ENCODE peak calls at places on chromosomes 5 and 9, in nine cellular contexts. One of them, this sample, is unnamed.

GRCh38 chr9:72585737-72586136 is 64.3 kb downstream of the TMC1 start:
- DNase-seq in fibroblast of lung: peak; percentile 25
- DNase-seq in heart left ventricle: no peak
- DNase-seq in mesendoderm: no peak
- DNase-seq in colonic mucosa: no peak
- DNase-seq in Karpas-422: no peak
- DNase-seq in AG04450: peak; percentile 79
- DNase-seq in body of pancreas: peak; percentile 86
- DNase-seq in transverse colon: no peak
- DNase-seq in this sample: no peak

GRCh38 chr5:20229286-20230005 is 241.4 kb upstream of the CDH18 start:
- DNase-seq in fibroblast of lung: no peak
- DNase-seq in heart left ventricle: no peak
- DNase-seq in mesendoderm: no peak
- DNase-seq in colonic mucosa: no peak
- DNase-seq in Karpas-422: no peak
- DNase-seq in AG04450: no peak
- DNase-seq in body of pancreas: no peak
- DNase-seq in transverse colon: no peak
- DNase-seq in this sample: no peak

GRCh38 chr5:137096149-137097103 is 402.7 kb downstream of the SPOCK1 start:
- DNase-seq in fibroblast of lung: peak; percentile 85
- DNase-seq in heart left ventricle: no peak
- DNase-seq in mesendoderm: no peak
- DNase-seq in colonic mucosa: no peak
- DNase-seq in Karpas-422: no peak
- DNase-seq in AG04450: no peak
- DNase-seq in body of pancreas: no peak
- DNase-seq in transverse colon: no peak
- DNase-seq in this sample: peak; percentile 33

GRCh38 chr9:78714591-78714990 is 417.7 kb downstream of the PSAT1 start:
- DNase-seq in fibroblast of lung: peak; percentile 67
- DNase-seq in heart left ventricle: no peak
- DNase-seq in mesendoderm: no peak
- DNase-seq in colonic mucosa: no peak
- DNase-seq in Karpas-422: no peak
- DNase-seq in AG04450: no peak
- DNase-seq in body of pancreas: no peak
- DNase-seq in transverse colon: no peak
- DNase-seq in this sample: no peak

GRCh38 chr5:156934450-156935211 is 28.4 kb downstream of the TIMD4 start:
- DNase-seq in fibroblast of lung: no peak
- DNase-seq in heart left ventricle: no peak
- DNase-seq in mesendoderm: peak; percentile 46
- DNase-seq in colonic mucosa: no peak
- DNase-seq in Karpas-422: peak; percentile 63
- DNase-seq in AG04450: no peak
- DNase-seq in body of pancreas: no peak
- DNase-seq in transverse colon: peak; percentile 37
- DNase-seq in this sample: no peak

GRCh38 chr9:122076117-122076516 is 17.0 kb downstream of the TTLL11 start:
- DNase-seq in fibroblast of lung: no peak
- DNase-seq in heart left ventricle: peak; percentile 49
- DNase-seq in mesendoderm: no peak
- DNase-seq in colonic mucosa: no peak
- DNase-seq in Karpas-422: no peak
- DNase-seq in AG04450: no peak
- DNase-seq in body of pancreas: no peak
- DNase-seq in transverse colon: no peak
- DNase-seq in this sample: no peak

GRCh38 chr9:36991516-36992134 is 42.4 kb downstream of the PAX5 start:
- DNase-seq in fibroblast of lung: no peak
- DNase-seq in heart left ventricle: no peak
- DNase-seq in mesendoderm: peak; percentile 75
- DNase-seq in colonic mucosa: peak; percentile 24
- DNase-seq in Karpas-422: peak; percentile 86
- DNase-seq in AG04450: no peak
- DNase-seq in body of pancreas: no peak
- DNase-seq in transverse colon: no peak
- DNase-seq in this sample: no peak

GRCh38 chr5:64811050-64811640 is 42.4 kb downstream of the CWC27 start:
- DNase-seq in fibroblast of lung: peak; percentile 61
- DNase-seq in heart left ventricle: no peak
- DNase-seq in mesendoderm: peak; percentile 64
- DNase-seq in colonic mucosa: peak; percentile 18
- DNase-seq in Karpas-422: peak; percentile 72
- DNase-seq in AG04450: peak; percentile 27
- DNase-seq in body of pancreas: no peak
- DNase-seq in transverse colon: no peak
- DNase-seq in this sample: peak; percentile 6

GRCh38 chr9:70609542-70610286 is 195.3 kb upstream of the KLF9 start:
- DNase-seq in fibroblast of lung: peak; percentile 96
- DNase-seq in heart left ventricle: peak; percentile 71
- DNase-seq in mesendoderm: no peak
- DNase-seq in colonic mucosa: no peak
- DNase-seq in Karpas-422: no peak
- DNase-seq in AG04450: peak; percentile 88
- DNase-seq in body of pancreas: peak; percentile 43
- DNase-seq in transverse colon: peak; percentile 21
- DNase-seq in this sample: no peak

GRCh38 chr9:137435980-137436760 is 5.0 kb downstream of the ENTPD8 start:
- DNase-seq in fibroblast of lung: peak; percentile 81
- DNase-seq in heart left ventricle: peak; percentile 40
- DNase-seq in mesendoderm: no peak
- DNase-seq in colonic mucosa: peak; percentile 87
- DNase-seq in Karpas-422: no peak
- DNase-seq in AG04450: no peak
- DNase-seq in body of pancreas: peak; percentile 99
- DNase-seq in transverse colon: peak; percentile 86
- DNase-seq in this sample: no peak

GRCh38 chr9:93492327-93492726 is 38.9 kb upstream of the FAM120AOS start:
- DNase-seq in fibroblast of lung: no peak
- DNase-seq in heart left ventricle: no peak
- DNase-seq in mesendoderm: no peak
- DNase-seq in colonic mucosa: no peak
- DNase-seq in Karpas-422: no peak
- DNase-seq in AG04450: no peak
- DNase-seq in body of pancreas: no peak
- DNase-seq in transverse colon: no peak
- DNase-seq in this sample: no peak

GRCh38 chr5:23740029-23740428 is 232.6 kb downstream of the PRDM9 start:
- DNase-seq in fibroblast of lung: no peak
- DNase-seq in heart left ventricle: no peak
- DNase-seq in mesendoderm: no peak
- DNase-seq in colonic mucosa: no peak
- DNase-seq in Karpas-422: no peak
- DNase-seq in AG04450: no peak
- DNase-seq in body of pancreas: no peak
- DNase-seq in transverse colon: no peak
- DNase-seq in this sample: no peak

GRCh38 chr9:25936031-25936430 is 257.8 kb upstream of the TUSC1 start:
- DNase-seq in fibroblast of lung: no peak
- DNase-seq in heart left ventricle: no peak
- DNase-seq in mesendoderm: no peak
- DNase-seq in colonic mucosa: no peak
- DNase-seq in Karpas-422: no peak
- DNase-seq in AG04450: no peak
- DNase-seq in body of pancreas: no peak
- DNase-seq in transverse colon: no peak
- DNase-seq in this sample: no peak

GRCh38 chr9:133818444-133818843 is 80.3 kb upstream of the SARDH start:
- DNase-seq in fibroblast of lung: peak; percentile 39
- DNase-seq in heart left ventricle: no peak
- DNase-seq in mesendoderm: no peak
- DNase-seq in colonic mucosa: no peak
- DNase-seq in Karpas-422: no peak
- DNase-seq in AG04450: no peak
- DNase-seq in body of pancreas: peak; percentile 37
- DNase-seq in transverse colon: peak; percentile 29
- DNase-seq in this sample: no peak

DNA sequence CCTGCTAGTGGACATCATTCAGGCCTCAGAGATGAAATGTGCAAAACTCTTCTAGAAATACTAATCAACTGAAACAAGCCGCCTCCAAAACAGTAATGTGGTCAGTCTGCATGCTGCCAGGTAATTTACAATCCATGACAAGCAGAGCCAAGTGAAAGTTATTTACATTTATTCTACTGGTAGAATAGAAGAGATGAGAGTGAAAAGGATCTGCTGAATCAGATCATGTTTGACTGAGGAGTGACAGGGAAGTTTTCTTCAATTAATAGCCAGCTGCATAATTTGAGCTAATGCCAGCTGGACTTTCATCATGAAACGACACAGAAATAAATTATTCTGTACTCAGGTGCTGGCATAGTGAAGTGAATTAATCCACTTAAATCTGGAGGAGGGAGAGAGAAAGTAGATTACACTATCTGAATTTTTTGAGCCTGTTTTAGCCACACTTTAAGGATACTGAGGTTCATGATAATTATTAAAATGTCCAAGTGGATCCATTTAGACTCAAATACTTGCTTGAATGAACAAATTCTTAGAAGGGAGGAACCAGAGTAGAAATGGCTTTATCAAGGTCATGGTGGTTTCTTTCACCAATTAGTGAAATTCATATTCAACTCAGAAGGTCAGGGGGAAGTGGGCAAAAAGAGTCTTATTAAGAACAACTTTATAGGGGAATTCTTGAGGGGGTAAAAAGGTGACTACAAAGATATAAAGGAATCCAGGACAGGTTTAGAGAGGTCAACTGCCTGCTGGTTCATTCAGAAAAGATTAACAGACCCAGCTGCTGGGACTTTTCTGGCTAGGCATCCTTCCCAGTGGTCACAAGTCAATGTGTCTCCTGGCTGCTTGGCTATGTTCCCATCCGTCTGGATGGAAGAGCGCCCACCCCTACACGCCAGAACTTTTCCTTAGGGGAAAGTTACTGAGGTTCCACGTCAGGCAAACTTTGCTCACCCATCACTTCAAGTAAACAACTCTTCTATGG is 350.4 kb downstream of the PDE4D start:
- DNase-seq in fibroblast of lung: peak; percentile 88
- DNase-seq in heart left ventricle: peak; percentile 74
- DNase-seq in mesendoderm: no peak
- DNase-seq in colonic mucosa: peak; percentile 43
- DNase-seq in Karpas-422: no peak
- DNase-seq in AG04450: no peak
- DNase-seq in body of pancreas: peak; percentile 65
- DNase-seq in transverse colon: peak; percentile 39
- DNase-seq in this sample: no peak
- H3K27ac ChIP-seq in fibroblast of lung: no peak overlapping the region
- H3K27ac ChIP-seq in heart left ventricle: peak overlapping the region; percentile 21
- H3K27ac ChIP-seq in mesendoderm: no peak overlapping the region
- H3K27ac ChIP-seq in colonic mucosa: no peak overlapping the region
- H3K27ac ChIP-seq in Karpas-422: no peak overlapping the region
- H3K27ac ChIP-seq in AG04450: no peak overlapping the region
- H3K27ac ChIP-seq in body of pancreas: peak overlapping the region; percentile 44
- H3K27ac ChIP-seq in transverse colon: peak overlapping the region; percentile 65
- H3K27ac ChIP-seq in this sample: no peak overlapping the region

GRCh38 chr5:40442346-40442745 is 237.4 kb upstream of the PTGER4 start:
- DNase-seq in fibroblast of lung: peak; percentile 12
- DNase-seq in heart left ventricle: no peak
- DNase-seq in mesendoderm: peak; percentile 55
- DNase-seq in colonic mucosa: peak; percentile 43
- DNase-seq in Karpas-422: no peak
- DNase-seq in AG04450: no peak
- DNase-seq in body of pancreas: no peak
- DNase-seq in transverse colon: no peak
- DNase-seq in this sample: no peak
- H3K27ac ChIP-seq in fibroblast of lung: no peak overlapping the region
- H3K27ac ChIP-seq in heart left ventricle: no peak overlapping the region
- H3K27ac ChIP-seq in mesendoderm: no peak overlapping the region
- H3K27ac ChIP-seq in colonic mucosa: peak overlapping the region; percentile 51
- H3K27ac ChIP-seq in Karpas-422: no peak overlapping the region
- H3K27ac ChIP-seq in AG04450: no peak overlapping the region
- H3K27ac ChIP-seq in body of pancreas: no peak overlapping the region
- H3K27ac ChIP-seq in transverse colon: peak overlapping the region; percentile 66
- H3K27ac ChIP-seq in this sample: peak overlapping the region; percentile 6

GRCh38 chr5:16871746-16872339 is 64.2 kb downstream of the MYO10 start:
- DNase-seq in fibroblast of lung: peak; percentile 82
- DNase-seq in heart left ventricle: no peak
- DNase-seq in mesendoderm: no peak
- DNase-seq in colonic mucosa: no peak
- DNase-seq in Karpas-422: no peak
- DNase-seq in AG04450: peak; percentile 39
- DNase-seq in body of pancreas: no peak
- DNase-seq in transverse colon: no peak
- DNase-seq in this sample: no peak

GRCh38 chr5:16866795-16867584 is 69.1 kb downstream of the MYO10 start:
- DNase-seq in fibroblast of lung: peak; percentile 76
- DNase-seq in heart left ventricle: no peak
- DNase-seq in mesendoderm: peak; percentile 36
- DNase-seq in colonic mucosa: no peak
- DNase-seq in Karpas-422: no peak
- DNase-seq in AG04450: no peak
- DNase-seq in body of pancreas: peak; percentile 71
- DNase-seq in transverse colon: peak; percentile 36
- DNase-seq in this sample: no peak

GRCh38 chr5:16867585-16867953 is 68.5 kb downstream of the MYO10 start:
- DNase-seq in fibroblast of lung: no peak
- DNase-seq in heart left ventricle: no peak
- DNase-seq in mesendoderm: no peak
- DNase-seq in colonic mucosa: no peak
- DNase-seq in Karpas-422: no peak
- DNase-seq in AG04450: no peak
- DNase-seq in body of pancreas: no peak
- DNase-seq in transverse colon: no peak
- DNase-seq in this sample: no peak

GRCh38 chr5:16869821-16870796 is 66.0 kb downstream of the MYO10 start:
- DNase-seq in fibroblast of lung: peak; percentile 80
- DNase-seq in heart left ventricle: no peak
- DNase-seq in mesendoderm: no peak
- DNase-seq in colonic mucosa: no peak
- DNase-seq in Karpas-422: no peak
- DNase-seq in AG04450: no peak
- DNase-seq in body of pancreas: no peak
- DNase-seq in transverse colon: no peak
- DNase-seq in this sample: no peak

DNA sequence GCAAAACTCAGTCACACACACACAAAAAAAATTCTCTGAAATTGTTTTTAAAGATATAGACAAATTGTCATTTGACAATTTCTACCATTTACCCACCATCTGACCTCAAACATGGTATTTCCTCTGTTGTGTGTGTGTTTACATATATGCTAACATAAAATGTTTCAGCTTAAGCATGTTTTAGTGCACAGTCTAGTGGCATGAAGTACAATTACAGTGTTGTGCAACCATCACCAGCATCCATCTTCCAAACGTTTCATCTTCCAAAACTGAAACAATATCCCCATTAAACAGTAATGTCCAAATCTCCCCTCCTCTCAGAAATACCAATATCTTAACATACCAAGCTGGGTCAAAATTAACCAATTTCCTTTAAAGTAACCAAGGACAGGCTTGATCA is 65.2 kb downstream of the MYO10 start:
- DNase-seq in fibroblast of lung: no peak
- DNase-seq in heart left ventricle: no peak
- DNase-seq in mesendoderm: no peak
- DNase-seq in colonic mucosa: no peak
- DNase-seq in Karpas-422: no peak
- DNase-seq in AG04450: no peak
- DNase-seq in body of pancreas: no peak
- DNase-seq in transverse colon: no peak
- DNase-seq in this sample: no peak
- H3K27ac ChIP-seq in fibroblast of lung: peak overlapping the region; percentile 73
- H3K27ac ChIP-seq in heart left ventricle: no peak overlapping the region
- H3K27ac ChIP-seq in mesendoderm: no peak overlapping the region
- H3K27ac ChIP-seq in colonic mucosa: no peak overlapping the region
- H3K27ac ChIP-seq in Karpas-422: no peak overlapping the region
- H3K27ac ChIP-seq in AG04450: no peak overlapping the region
- H3K27ac ChIP-seq in body of pancreas: no peak overlapping the region
- H3K27ac ChIP-seq in transverse colon: no peak overlapping the region
- H3K27ac ChIP-seq in this sample: peak overlapping the region; percentile 7

GRCh38 chr5:93337138-93337537 is 243.9 kb downstream of the NR2F1-AS1 start:
- DNase-seq in fibroblast of lung: no peak
- DNase-seq in heart left ventricle: no peak
- DNase-seq in mesendoderm: no peak
- DNase-seq in colonic mucosa: no peak
- DNase-seq in Karpas-422: no peak
- DNase-seq in AG04450: no peak
- DNase-seq in body of pancreas: no peak
- DNase-seq in transverse colon: no peak
- DNase-seq in this sample: no peak
- H3K27ac ChIP-seq in fibroblast of lung: no peak overlapping the region
- H3K27ac ChIP-seq in heart left ventricle: no peak overlapping the region
- H3K27ac ChIP-seq in mesendoderm: no peak overlapping the region
- H3K27ac ChIP-seq in colonic mucosa: no peak overlapping the region
- H3K27ac ChIP-seq in Karpas-422: no peak overlapping the region
- H3K27ac ChIP-seq in AG04450: no peak overlapping the region
- H3K27ac ChIP-seq in body of pancreas: no peak overlapping the region
- H3K27ac ChIP-seq in transverse colon: no peak overlapping the region
- H3K27ac ChIP-seq in this sample: peak overlapping the region; percentile 23

This sample was measured in epithelial cell of prostate.